ENCODE peak calls at places on chromosomes 11 and 22, in seven cellular contexts. One of them, this sample, is unnamed.

GRCh38 chr11:20459865-20460264 is 72.3 kb downstream of the PRMT3 start:
- DNase-seq in hippocampal formation: no peak
- DNase-seq in astrocyte of the spinal cord: no peak
- DNase-seq in A549: no peak
- DNase-seq in ACHN: no peak
- DNase-seq in right cardiac atrium: no peak
- DNase-seq in GM12864: no peak
- DNase-seq in this sample: no peak

GRCh38 chr11:70085815-70086769 is 8.0 kb downstream of the ANO1 start:
- DNase-seq in astrocyte of the spinal cord: no peak
- DNase-seq in A549: no peak
- DNase-seq in right cardiac atrium: no peak
- DNase-seq in hippocampal formation: no peak
- DNase-seq in ACHN: no peak
- DNase-seq in GM12864: no peak
- DNase-seq in this sample: no peak

GRCh38 chr11:1308745-1309497 is 511 bp downstream of the TOLLIP start:
- DNase-seq in astrocyte of the spinal cord: no peak
- DNase-seq in GM12864: no peak
- DNase-seq in A549: no peak
- DNase-seq in right cardiac atrium: no peak
- DNase-seq in ACHN: peak; percentile 41
- DNase-seq in hippocampal formation: no peak
- DNase-seq in this sample: no peak

GRCh38 chr22:41518048-41518347 is 26.3 kb downstream of the POLR3H start:
- DNase-seq in ACHN: no peak
- DNase-seq in astrocyte of the spinal cord: no peak
- DNase-seq in A549: no peak
- DNase-seq in hippocampal formation: no peak
- DNase-seq in right cardiac atrium: no peak
- DNase-seq in GM12864: no peak
- DNase-seq in this sample: no peak

GRCh38 chr11:134995746-134996145 is 583.7 kb upstream of the B3GAT1 start:
- DNase-seq in hippocampal formation: no peak
- DNase-seq in A549: no peak
- DNase-seq in astrocyte of the spinal cord: no peak
- DNase-seq in ACHN: no peak
- DNase-seq in GM12864: no peak
- DNase-seq in right cardiac atrium: no peak
- DNase-seq in this sample: no peak

GRCh38 chr22:40671796-40672360 is 7.4 kb upstream of the MCHR1 start:
- DNase-seq in right cardiac atrium: no peak
- DNase-seq in ACHN: no peak
- DNase-seq in astrocyte of the spinal cord: no peak
- DNase-seq in GM12864: no peak
- DNase-seq in A549: no peak
- DNase-seq in hippocampal formation: no peak
- DNase-seq in this sample: no peak

GRCh38 chr22:17724678-17725464 is 49.4 kb downstream of the BID start:
- DNase-seq in astrocyte of the spinal cord: no peak
- DNase-seq in hippocampal formation: no peak
- DNase-seq in ACHN: no peak
- DNase-seq in right cardiac atrium: no peak
- DNase-seq in A549: no peak
- DNase-seq in GM12864: no peak
- DNase-seq in this sample: no peak

GRCh38 chr11:121553806-121554205 is 101.0 kb upstream of the SORL1-AS1 start:
- DNase-seq in right cardiac atrium: no peak
- DNase-seq in ACHN: no peak
- DNase-seq in hippocampal formation: no peak
- DNase-seq in astrocyte of the spinal cord: peak; percentile 25
- DNase-seq in GM12864: no peak
- DNase-seq in A549: peak; percentile 26
- DNase-seq in this sample: peak; percentile 57

GRCh38 chr11:3119141-3119821 is 45.8 kb downstream of the OSBPL5 start:
- DNase-seq in ACHN: no peak
- DNase-seq in A549: no peak
- DNase-seq in right cardiac atrium: peak; percentile 11
- DNase-seq in GM12864: no peak
- DNase-seq in hippocampal formation: no peak
- DNase-seq in astrocyte of the spinal cord: no peak
- DNase-seq in this sample: peak; percentile 10

GRCh38 chr22:34587357-34588356 is 478.3 kb upstream of the ISX start:
- DNase-seq in GM12864: no peak
- DNase-seq in right cardiac atrium: no peak
- DNase-seq in ACHN: no peak
- DNase-seq in hippocampal formation: no peak
- DNase-seq in A549: no peak
- DNase-seq in astrocyte of the spinal cord: no peak
- DNase-seq in this sample: no peak

GRCh38 chr22:46815896-46816721 is 53.7 kb downstream of the TBC1D22A start:
- DNase-seq in A549: no peak
- DNase-seq in hippocampal formation: no peak
- DNase-seq in ACHN: peak; percentile 30
- DNase-seq in astrocyte of the spinal cord: peak; percentile 47
- DNase-seq in GM12864: no peak
- DNase-seq in right cardiac atrium: peak; percentile 22
- DNase-seq in this sample: no peak

GRCh38 chr11:133917921-133918605 is 38.7 kb downstream of the IGSF9B start:
- DNase-seq in hippocampal formation: no peak
- DNase-seq in right cardiac atrium: no peak
- DNase-seq in astrocyte of the spinal cord: no peak
- DNase-seq in A549: no peak
- DNase-seq in ACHN: no peak
- DNase-seq in GM12864: no peak
- DNase-seq in this sample: no peak

GRCh38 chr11:125022551-125022950 is 40.6 kb upstream of the SLC37A2 start:
- DNase-seq in astrocyte of the spinal cord: no peak
- DNase-seq in GM12864: no peak
- DNase-seq in right cardiac atrium: no peak
- DNase-seq in A549: no peak
- DNase-seq in hippocampal formation: no peak
- DNase-seq in ACHN: no peak
- DNase-seq in this sample: no peak

GRCh38 chr22:30017375-30017774 is 62.9 kb upstream of the HORMAD2 start:
- DNase-seq in ACHN: no peak
- DNase-seq in astrocyte of the spinal cord: no peak
- DNase-seq in right cardiac atrium: no peak
- DNase-seq in hippocampal formation: no peak
- DNase-seq in A549: no peak
- DNase-seq in GM12864: no peak
- DNase-seq in this sample: no peak

GRCh38 chr11:132685174-132685611 is 847.1 kb downstream of the OPCML start:
- DNase-seq in right cardiac atrium: no peak
- DNase-seq in hippocampal formation: no peak
- DNase-seq in A549: no peak
- DNase-seq in astrocyte of the spinal cord: peak; percentile 68
- DNase-seq in GM12864: no peak
- DNase-seq in ACHN: no peak
- DNase-seq in this sample: no peak

GRCh38 chr11:126748097-126748756 is 252.3 kb downstream of the KIRREL3 start:
- DNase-seq in hippocampal formation: no peak
- DNase-seq in A549: no peak
- DNase-seq in astrocyte of the spinal cord: peak; percentile 8
- DNase-seq in right cardiac atrium: no peak
- DNase-seq in ACHN: no peak
- DNase-seq in GM12864: no peak
- DNase-seq in this sample: no peak

GRCh38 chr11:104614117-104614716 is 284.0 kb downstream of the CASP12 start:
- DNase-seq in right cardiac atrium: no peak
- DNase-seq in GM12864: no peak
- DNase-seq in ACHN: no peak
- DNase-seq in astrocyte of the spinal cord: no peak
- DNase-seq in A549: no peak
- DNase-seq in hippocampal formation: no peak
- DNase-seq in this sample: no peak

GRCh38 chr11:133946541-133947297 is 10.0 kb downstream of the IGSF9B start:
- DNase-seq in hippocampal formation: no peak
- DNase-seq in GM12864: no peak
- DNase-seq in right cardiac atrium: peak; percentile 75
- DNase-seq in ACHN: no peak
- DNase-seq in A549: no peak
- DNase-seq in astrocyte of the spinal cord: no peak
- DNase-seq in this sample: no peak

GRCh38 chr11:27242591-27242990 is 120.4 kb downstream of the CCDC34 start:
- DNase-seq in right cardiac atrium: no peak
- DNase-seq in hippocampal formation: no peak
- DNase-seq in astrocyte of the spinal cord: peak; percentile 91
- DNase-seq in A549: no peak
- DNase-seq in ACHN: no peak
- DNase-seq in GM12864: no peak
- DNase-seq in this sample: no peak

GRCh38 chr11:64314146-64314804 is 3.1 kb downstream of the TRMT112 start:
- DNase-seq in A549: peak; percentile 41
- DNase-seq in astrocyte of the spinal cord: no peak
- DNase-seq in GM12864: no peak
- DNase-seq in ACHN: no peak
- DNase-seq in hippocampal formation: no peak
- DNase-seq in right cardiac atrium: no peak
- DNase-seq in this sample: no peak

GRCh38 chr11:57230797-57231538 is 6.1 kb downstream of the APLNR start:
- DNase-seq in ACHN: no peak
- DNase-seq in right cardiac atrium: peak; percentile 59
- DNase-seq in A549: no peak
- DNase-seq in GM12864: no peak
- DNase-seq in hippocampal formation: peak; percentile 30
- DNase-seq in astrocyte of the spinal cord: no peak
- DNase-seq in this sample: no peak

GRCh38 chr22:30310881-30311771 is 15.6 kb downstream of the TBC1D10A start:
- DNase-seq in ACHN: peak; percentile 90
- DNase-seq in astrocyte of the spinal cord: no peak
- DNase-seq in hippocampal formation: peak; percentile 28
- DNase-seq in A549: no peak
- DNase-seq in right cardiac atrium: peak; percentile 82
- DNase-seq in GM12864: no peak
- DNase-seq in this sample: peak; percentile 90

GRCh38 chr11:79139900-79140299 is 300.9 kb downstream of the TENM4 start:
- DNase-seq in ACHN: no peak
- DNase-seq in astrocyte of the spinal cord: no peak
- DNase-seq in A549: no peak
- DNase-seq in hippocampal formation: no peak
- DNase-seq in right cardiac atrium: no peak
- DNase-seq in GM12864: no peak
- DNase-seq in this sample: no peak

GRCh38 chr22:20745177-20745576 is 28.7 kb upstream of the SERPIND1 start:
- DNase-seq in hippocampal formation: no peak
- DNase-seq in GM12864: no peak
- DNase-seq in A549: no peak
- DNase-seq in ACHN: no peak
- DNase-seq in right cardiac atrium: no peak
- DNase-seq in astrocyte of the spinal cord: no peak
- DNase-seq in this sample: no peak

GRCh38 chr11:42407379-42407778 is 904.4 kb upstream of the API5 start:
- DNase-seq in right cardiac atrium: no peak
- DNase-seq in ACHN: peak; percentile 6
- DNase-seq in A549: no peak
- DNase-seq in astrocyte of the spinal cord: no peak
- DNase-seq in hippocampal formation: peak; percentile 31
- DNase-seq in GM12864: no peak
- DNase-seq in this sample: peak; percentile 79

GRCh38 chr22:50575426-50575941 is 2.7 kb downstream of the CPT1B start:
- DNase-seq in GM12864: no peak
- DNase-seq in hippocampal formation: no peak
- DNase-seq in astrocyte of the spinal cord: no peak
- DNase-seq in ACHN: no peak
- DNase-seq in right cardiac atrium: no peak
- DNase-seq in A549: no peak
- DNase-seq in this sample: no peak

GRCh38 chr22:25332386-25332785 is 112.9 kb downstream of the CRYBB2 start:
- DNase-seq in right cardiac atrium: no peak
- DNase-seq in ACHN: no peak
- DNase-seq in A549: no peak
- DNase-seq in hippocampal formation: no peak
- DNase-seq in astrocyte of the spinal cord: no peak
- DNase-seq in GM12864: no peak
- DNase-seq in this sample: no peak

GRCh38 chr11:16406226-16406625 is 49.9 kb upstream of the SOX6 start:
- DNase-seq in A549: no peak
- DNase-seq in GM12864: no peak
- DNase-seq in astrocyte of the spinal cord: peak; percentile 30
- DNase-seq in hippocampal formation: no peak
- DNase-seq in ACHN: no peak
- DNase-seq in right cardiac atrium: no peak
- DNase-seq in this sample: no peak

GRCh38 chr11:57527056-57527631 is 3.4 kb downstream of the TIMM10 start:
- DNase-seq in ACHN: peak; percentile 47
- DNase-seq in hippocampal formation: peak; percentile 67
- DNase-seq in astrocyte of the spinal cord: peak; percentile 59
- DNase-seq in GM12864: no peak
- DNase-seq in A549: peak; percentile 64
- DNase-seq in right cardiac atrium: peak; percentile 65
- DNase-seq in this sample: peak; percentile 70

GRCh38 chr11:118241191-118242098 is 10.7 kb downstream of the MPZL3 start:
- DNase-seq in right cardiac atrium: no peak
- DNase-seq in A549: no peak
- DNase-seq in astrocyte of the spinal cord: no peak
- DNase-seq in GM12864: peak; percentile 57
- DNase-seq in hippocampal formation: no peak
- DNase-seq in ACHN: peak; percentile 24
- DNase-seq in this sample: peak; percentile 59

GRCh38 chr11:102983491-102983890 is 28.0 kb upstream of the MMP13 start:
- DNase-seq in A549: no peak
- DNase-seq in hippocampal formation: no peak
- DNase-seq in right cardiac atrium: no peak
- DNase-seq in ACHN: no peak
- DNase-seq in astrocyte of the spinal cord: no peak
- DNase-seq in GM12864: no peak
- DNase-seq in this sample: no peak

GRCh38 chr11:83156996-83157754 is at the start of gene PCF11:
- DNase-seq in hippocampal formation: no peak
- DNase-seq in GM12864: no peak
- DNase-seq in right cardiac atrium: no peak
- DNase-seq in A549: no peak
- DNase-seq in astrocyte of the spinal cord: no peak
- DNase-seq in ACHN: no peak
- DNase-seq in this sample: no peak

GRCh38 chr11:3995307-3995706 is 99.3 kb upstream of the RRM1 start:
- DNase-seq in ACHN: no peak
- DNase-seq in hippocampal formation: no peak
- DNase-seq in right cardiac atrium: no peak
- DNase-seq in astrocyte of the spinal cord: no peak
- DNase-seq in A549: no peak
- DNase-seq in GM12864: no peak
- DNase-seq in this sample: no peak

GRCh38 chr11:3052109-3052479 is 5.1 kb downstream of the CARS1 start:
- DNase-seq in ACHN: no peak
- DNase-seq in GM12864: no peak
- DNase-seq in A549: no peak
- DNase-seq in astrocyte of the spinal cord: no peak
- DNase-seq in hippocampal formation: no peak
- DNase-seq in right cardiac atrium: no peak
- DNase-seq in this sample: no peak

This sample was measured in adrenal gland.